ENCODE peak calls at places on chromosome 16, in four cellular contexts. U is mucosa of descending colon, T is PC-9, C is C1 segment of cervical spinal cord. J is an unnamed sample.

GRCh38 chr16:88070341-88070740 is 119.1 kb downstream of the BANP start:
- DNase-seq in T (no peak), U (no peak), C (no peak), J (no peak)

GRCh38 chr16:83475108-83475507 is 332.7 kb upstream of the HSBP1 start:
- DNase-seq in T (no peak), C (no peak), U (no peak), J (no peak)

GRCh38 chr16:22296225-22297113 is 740 bp upstream of the POLR3E start:
- DNase-seq in T (no peak), C (no peak), U (no peak), J (no peak)

GRCh38 chr16:55273959-55274358 is 50.0 kb upstream of the IRX6 start:
- DNase-seq in T (no peak), U (no peak), C (no peak), J (no peak)

GRCh38 chr16:46743232-46743719 is 4.9 kb downstream of the MYLK3 start:
- DNase-seq in C (no peak), U (no peak), T (no peak), J (no peak)

GRCh38 chr16:13102401-13102800 is 201.0 kb downstream of the SHISA9 start:
- DNase-seq in U (no peak), T (no peak), C (no peak), J (peak)

GRCh38 chr16:69600202-69600601 is 34.4 kb downstream of the NFAT5 start:
- DNase-seq in C (no peak), T (no peak), U (no peak), J (no peak)

GRCh38 chr16:79042886-79043285 is 557.7 kb downstream of the MAF start:
- DNase-seq in C (no peak), T (no peak), U (no peak), J (no peak)

GRCh38 chr16:49592507-49593422 is 219.2 kb downstream of the C16orf78 start:
- DNase-seq in U (no peak), C (no peak), T (no peak), J (no peak)

GRCh38 chr16:81238296-81239011 is at the start of gene BCO1:
- DNase-seq in C (no peak), T (peak), U (no peak), J (no peak)

GRCh38 chr16:73010150-73010676 is 37.7 kb downstream of the ZFHX3 start:
- DNase-seq in C (peak), T (peak), U (no peak), J (no peak)

GRCh38 chr16:19213885-19214284 is 45.8 kb downstream of the SYT17 start:
- DNase-seq in C (no peak), U (no peak), T (no peak), J (no peak)

GRCh38 chr16:89970011-89970410 is 21.5 kb downstream of the DEF8 start:
- DNase-seq in T (no peak), U (no peak), C (peak), J (peak)

GRCh38 chr16:24858219-24859041 is 12.7 kb downstream of the SLC5A11 start:
- DNase-seq in C (peak), T (no peak), U (no peak), J (no peak)

GRCh38 chr16:63312343-63312742 is 1276.1 kb upstream of the CDH8 start:
- DNase-seq in U (no peak), C (peak), T (no peak), J (no peak)

GRCh38 chr16:9199312-9199711 is 107.9 kb downstream of the HAPSTR1 start:
- DNase-seq in C (no peak), U (no peak), T (no peak), J (no peak)

GRCh38 chr16:76222087-76222486 is 55.1 kb upstream of the CNTNAP4 start:
- DNase-seq in C (no peak), U (no peak), T (no peak), J (no peak)

GRCh38 chr16:48963901-48964615 is 317.6 kb downstream of the CBLN1 start:
- DNase-seq in T (peak), U (no peak), C (no peak), J (no peak)

GRCh38 chr16:70250748-70251650 is 741 bp downstream of the EXOSC6 start:
- DNase-seq in T (no peak), C (no peak), U (peak), J (peak)

GRCh38 chr16:84042879-84043485 is 387 bp upstream of the SLC38A8 start:
- DNase-seq in U (peak), C (no peak), T (no peak), J (no peak)

GRCh38 chr16:31513126-31513525 is 4.9 kb upstream of the RUSF1 start:
- DNase-seq in U (no peak), T (peak), C (no peak), J (no peak)

GRCh38 chr16:2148714-2149629 is 547 bp downstream of the RAB26 start:
- DNase-seq in C (no peak), U (peak), T (peak), J (no peak)

GRCh38 chr16:87380875-87381274 is 2.7 kb downstream of the FBXO31 start:
- DNase-seq in T (no peak), U (no peak), C (no peak), J (no peak)

GRCh38 chr16:57797526-57798266 is 4.6 kb downstream of the KIFC3 start:
- DNase-seq in C (no peak), T (peak), U (peak), J (no peak)

GRCh38 chr16:85004587-85005205 is 6.6 kb downstream of the ZDHHC7 start:
- DNase-seq in T (peak), C (no peak), U (no peak), J (no peak)

GRCh38 chr16:50598256-50598894 is 50.2 kb downstream of the NKD1 start:
- DNase-seq in C (no peak), U (no peak), T (no peak), J (no peak)

GRCh38 chr16:30379165-30379783 is 3.1 kb downstream of the SEPTIN1 start:
- DNase-seq in U (no peak), T (no peak), C (no peak), J (no peak)

GRCh38 chr16:89266521-89267134 is 49.1 kb downstream of the ZNF778 start:
- DNase-seq in C (no peak), U (peak), T (no peak), J (no peak)

GRCh38 chr16:55386534-55387296 is 62.7 kb downstream of the IRX6 start:
- DNase-seq in C (no peak), U (no peak), T (peak), J (no peak)

GRCh38 chr16:4338712-4339299 is 12.3 kb downstream of the PAM16 start:
- DNase-seq in T (no peak), U (no peak), C (no peak), J (no peak)

GRCh38 chr16:88566158-88566557 is 4.0 kb upstream of the ZC3H18 start:
- DNase-seq in T (no peak), C (no peak), U (no peak), J (no peak)

J was measured in substantia nigra.